ENCODE peak calls at places on chromosomes 6 and 20, in four cellular contexts. P, Q, D and J are unnamed samples.

GRCh38 chr6:3457710-3458605 is 1.1 kb upstream of the SLC22A23 start:
- DNase-seq in Q (peak), P (peak), D (peak), J (peak)

GRCh38 chr6:159232106-159232645 is 63.0 kb downstream of the FNDC1 start:
- DNase-seq in P (no peak), D (no peak), Q (no peak), J (no peak)

GRCh38 chr6:11662323-11662722 is 116.3 kb downstream of the ADTRP start:
- DNase-seq in P (no peak), D (no peak), Q (no peak), J (no peak)

GRCh38 chr20:330233-331149 is 5.1 kb downstream of the SOX12 start:
- DNase-seq in D (peak), P (peak), Q (peak), J (no peak)

GRCh38 chr20:34262488-34263288 is 21.5 kb downstream of the ASIP start:
- DNase-seq in Q (peak), D (peak), P (no peak), J (peak)

GRCh38 chr6:167078745-167079144 is 44.2 kb upstream of the CCR6 start:
- DNase-seq in Q (no peak), P (no peak), D (no peak), J (no peak)

GRCh38 chr20:62370115-62370806 is 3.1 kb upstream of the LAMA5 start:
- DNase-seq in D (no peak), Q (no peak), P (no peak), J (no peak)

GRCh38 chr6:34096193-34096592 is 49.7 kb downstream of the GRM4 start:
- DNase-seq in Q (no peak), D (no peak), P (no peak), J (no peak)

GRCh38 chr6:35148167-35148741 is 7.1 kb upstream of the TCP11 start:
- DNase-seq in P (no peak), Q (no peak), D (no peak), J (no peak)

GRCh38 chr20:23697947-23698346 is 9.1 kb upstream of the CST4 start:
- DNase-seq in P (no peak), Q (no peak), D (no peak), J (no peak)

GRCh38 chr6:32149932-32150920 is 1.5 kb downstream of the PRRT1 start:
- DNase-seq in P (no peak), Q (no peak), D (no peak), J (no peak)

GRCh38 chr6:158558415-158559306 is 1.2 kb upstream of the TMEM181 start:
- DNase-seq in D (no peak), P (peak), Q (no peak), J (no peak)

GRCh38 chr20:31936430-31936829 is 15.4 kb downstream of the PDRG1 start:
- DNase-seq in D (no peak), Q (no peak), P (no peak), J (no peak)

GRCh38 chr20:38131588-38132121 is 33.4 kb downstream of the TGM2 start:
- DNase-seq in Q (peak), P (no peak), D (peak), J (no peak)

GRCh38 chr6:39446909-39447308 is 124.4 kb upstream of the KCNK16 start:
- DNase-seq in D (no peak), P (no peak), Q (no peak), J (no peak)

GRCh38 chr6:41713161-41713649 is 22.2 kb downstream of the TFEB start:
- DNase-seq in Q (peak), D (peak), P (no peak), J (no peak)

GRCh38 chr6:34115396-34116314 is 30.2 kb downstream of the GRM4 start:
- DNase-seq in Q (no peak), P (no peak), D (no peak), J (no peak)

GRCh38 chr6:34583461-34583860 is 27.3 kb upstream of the SPDEF start:
- DNase-seq in D (no peak), Q (no peak), P (no peak), J (no peak)

GRCh38 chr6:83126223-83126622 is 58.8 kb downstream of the DOP1A start:
- DNase-seq in D (no peak), P (no peak), Q (no peak), J (no peak)

GRCh38 chr6:83126807-83127206 is 59.3 kb downstream of the DOP1A start:
- DNase-seq in D (no peak), Q (no peak), P (no peak), J (no peak)

GRCh38 chr6:83127258-83127657 is 59.8 kb downstream of the DOP1A start:
- DNase-seq in Q (no peak), D (no peak), P (no peak), J (no peak)

GRCh38 chr6:83125425-83125824 is 58.0 kb downstream of the DOP1A start:
- DNase-seq in Q (no peak), D (no peak), P (no peak), J (no peak)

DNA sequence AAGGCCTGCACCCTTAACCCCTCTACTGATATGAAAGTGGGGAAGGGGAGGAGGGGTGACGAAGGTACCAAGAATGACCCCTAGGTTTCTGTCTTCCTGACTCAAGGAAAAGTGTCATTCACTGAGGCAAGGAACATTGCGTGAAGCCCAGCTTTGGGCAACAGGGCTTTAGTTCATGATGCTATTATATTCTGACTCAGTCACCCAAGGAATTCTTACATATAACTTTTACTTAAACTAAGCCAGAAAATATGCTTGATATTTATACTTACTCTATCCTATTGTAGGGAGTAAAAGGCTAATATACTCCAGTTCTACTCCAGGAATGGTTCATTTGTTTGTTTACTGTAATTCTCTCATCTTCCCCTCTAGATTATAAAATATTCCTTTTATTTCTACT is 60.5 kb downstream of the DOP1A start:
- DNase-seq in Q (no peak), D (no peak), P (no peak), J (no peak)
- H3K4me3 ChIP-seq in Q (no peak), D (no peak), P (no peak), J (no peak)

GRCh38 chr20:22489614-22490286 is 94.6 kb downstream of the FOXA2 start:
- DNase-seq in D (no peak), P (peak), Q (no peak), J (no peak)
- TF ChIP-seq POLR2A in D (no peak), P (no peak), Q (no peak), J (no peak)

GRCh38 chr6:100456178-100456880 is 8.4 kb downstream of the SIM1 start:
- DNase-seq in D (no peak), Q (no peak), P (no peak), J (no peak)

GRCh38 chr6:100457251-100457990 is 7.3 kb downstream of the SIM1 start:
- DNase-seq in D (no peak), P (no peak), Q (no peak), J (no peak)

GRCh38 chr6:100458841-100459154 is 5.9 kb downstream of the SIM1 start:
- DNase-seq in P (no peak), Q (no peak), D (no peak), J (no peak)

GRCh38 chr6:100455230-100456124 is 9.2 kb downstream of the SIM1 start:
- DNase-seq in D (no peak), Q (no peak), P (no peak), J (peak)

DNA sequence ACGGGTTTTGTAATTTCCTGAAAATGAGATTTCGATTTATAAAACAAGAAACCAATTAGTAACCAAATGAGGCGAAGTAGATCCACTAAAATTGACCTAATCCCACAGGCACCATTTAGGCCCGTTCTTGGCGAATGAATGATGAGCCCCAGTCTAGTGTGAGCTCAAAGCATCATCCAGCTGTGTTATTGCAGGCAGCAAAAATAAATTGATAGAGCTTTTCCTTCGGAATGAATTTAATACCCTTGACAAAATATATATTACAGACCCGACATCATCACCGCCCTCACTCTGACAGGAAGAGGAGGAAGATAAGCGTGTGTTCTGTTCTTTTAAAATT is 7.9 kb downstream of the SIM1 start:
- DNase-seq in Q (no peak), D (no peak), P (no peak), J (no peak)
- H3K4me3 ChIP-seq in Q (no peak), D (no peak), P (no peak), J (no peak)

GRCh38 chr6:139028658-139029469 is at the start of gene ABRACL:
- DNase-seq in Q (peak), D (peak), P (peak), J (peak)
- TF ChIP-seq POLR2A in Q (no peak), D (no peak), P (peak), J (peak)

GRCh38 chr6:51025082-51025777 is 206.6 kb downstream of the TFAP2B start:
- DNase-seq in D (no peak), Q (no peak), P (no peak), J (no peak)
- H3K4me3 ChIP-seq in D (no peak), Q (no peak), P (no peak), J (no peak)